ENCODE peak calls at places on chromosomes 3 and 15, in seven cellular contexts. E, O, R, C, Y, H and U are unnamed samples.

GRCh38 chr15:61195116-61196002 is 33.7 kb downstream of the RORA start:
- DNase-seq in E (peak), O (no peak), R (no peak), C (peak), Y (no peak), H (no peak), U (no peak)

GRCh38 chr15:50873935-50874353 is 34.5 kb upstream of the AP4E1 start:
- DNase-seq in E (no peak), O (no peak), R (no peak), C (no peak), Y (no peak), H (no peak), U (no peak)

GRCh38 chr3:106814231-106814630 is 563.0 kb upstream of the CCDC54 start:
- DNase-seq in E (peak), O (no peak), R (peak), C (no peak), Y (no peak), H (no peak), U (no peak)

GRCh38 chr3:38454884-38455638 is 1.4 kb downstream of the ACVR2B start:
- DNase-seq in E (peak), O (peak), R (peak), C (peak), Y (peak), H (peak), U (no peak)

GRCh38 chr3:134326126-134326525 is 48.1 kb downstream of the AMOTL2 start:
- DNase-seq in E (no peak), O (no peak), R (no peak), C (no peak), Y (no peak), H (no peak), U (no peak)

GRCh38 chr3:61057491-61057890 is 193.8 kb downstream of the FHIT start:
- DNase-seq in E (no peak), O (no peak), R (no peak), C (no peak), Y (no peak), H (no peak), U (no peak)

GRCh38 chr15:99495430-99496301 is 70.1 kb upstream of the MEF2A start:
- DNase-seq in E (no peak), O (no peak), R (no peak), C (peak), Y (no peak), H (no peak), U (no peak)

GRCh38 chr15:72785452-72786243 is 2.1 kb upstream of the ADPGK start:
- DNase-seq in E (peak), O (no peak), R (no peak), C (peak), Y (no peak), H (no peak), U (peak)

GRCh38 chr3:59769132-59769531 is 719.3 kb upstream of the CFAP20DC start:
- DNase-seq in E (no peak), O (no peak), R (no peak), C (no peak), Y (no peak), H (no peak), U (no peak)

GRCh38 chr3:105366302-105367062 is at the start of gene ALCAM:
- DNase-seq in E (peak), O (peak), R (peak), C (peak), Y (peak), H (peak), U (peak)

GRCh38 chr3:123712077-123712860 is 127.4 kb upstream of the HACD2 start:
- DNase-seq in E (no peak), O (no peak), R (no peak), C (peak), Y (no peak), H (no peak), U (no peak)

GRCh38 chr3:165642761-165643432 is 194.3 kb downstream of the BCHE start:
- DNase-seq in E (peak), O (peak), R (no peak), C (peak), Y (no peak), H (no peak), U (no peak)

GRCh38 chr3:4670352-4670751 is 177.2 kb downstream of the ITPR1 start:
- DNase-seq in E (peak), O (no peak), R (no peak), C (peak), Y (no peak), H (no peak), U (no peak)

GRCh38 chr3:31908391-31909097 is 72.5 kb downstream of the OSBPL10 start:
- DNase-seq in E (no peak), O (peak), R (no peak), C (peak), Y (no peak), H (no peak), U (no peak)

GRCh38 chr3:96101013-96101412 is 713.4 kb upstream of the EPHA6 start:
- DNase-seq in E (no peak), O (no peak), R (no peak), C (no peak), Y (no peak), H (no peak), U (no peak)

GRCh38 chr3:171526869-171527268 is 66.7 kb upstream of the TNIK start:
- DNase-seq in E (peak), O (no peak), R (no peak), C (peak), Y (no peak), H (no peak), U (no peak)

GRCh38 chr15:34620814-34621213 is 37.4 kb upstream of the GOLGA8B start:
- DNase-seq in E (no peak), O (no peak), R (no peak), C (no peak), Y (no peak), H (no peak), U (no peak)

GRCh38 chr3:138187296-138188012 is at the start of gene ARMC8:
- DNase-seq in E (peak), O (peak), R (peak), C (no peak), Y (peak), H (no peak), U (no peak)

GRCh38 chr3:22980346-22980745 is 222.8 kb upstream of the UBE2E2 start:
- DNase-seq in E (no peak), O (no peak), R (no peak), C (peak), Y (no peak), H (no peak), U (no peak)

GRCh38 chr3:50503504-50503903 is at the start of gene CACNA2D2:
- DNase-seq in E (peak), O (peak), R (no peak), C (peak), Y (peak), H (no peak), U (peak)

GRCh38 chr3:177629276-177629675 is 432.0 kb upstream of the TBL1XR1 start:
- DNase-seq in E (no peak), O (no peak), R (no peak), C (no peak), Y (no peak), H (no peak), U (no peak)

GRCh38 chr3:183033746-183034145 is 53.4 kb upstream of the DCUN1D1 start:
- DNase-seq in E (peak), O (no peak), R (no peak), C (peak), Y (no peak), H (no peak), U (no peak)

GRCh38 chr3:44981220-44981619 is 5.2 kb downstream of the EXOSC7 start:
- DNase-seq in E (no peak), O (no peak), R (no peak), C (peak), Y (no peak), H (no peak), U (no peak)